ENCODE peak calls at places on chromosomes 5 and 9, in four cellular contexts. One of them, this sample, is unnamed.

GRCh38 chr5:28517691-28518090 is 1479.3 kb upstream of the CDH9 start:
- DNase-seq in GM10248: no peak
- DNase-seq in OCI-LY7: no peak
- DNase-seq in esophagus muscularis mucosa: no peak
- DNase-seq in this sample: no peak

GRCh38 chr5:56814963-56815656 is at the start of gene MAP3K1:
- DNase-seq in GM10248: peak
- DNase-seq in OCI-LY7: peak
- DNase-seq in esophagus muscularis mucosa: no peak
- DNase-seq in this sample: peak

GRCh38 chr9:34457266-34458012 is 931 bp downstream of the FAM219A start:
- DNase-seq in GM10248: no peak
- DNase-seq in OCI-LY7: peak
- DNase-seq in esophagus muscularis mucosa: no peak
- DNase-seq in this sample: peak

GRCh38 chr5:108521841-108522506 is 140.1 kb upstream of the FBXL17 start:
- DNase-seq in GM10248: peak
- DNase-seq in OCI-LY7: peak
- DNase-seq in esophagus muscularis mucosa: no peak
- DNase-seq in this sample: peak

GRCh38 chr9:71748280-71748743 is 20.0 kb downstream of the CEMIP2 start:
- DNase-seq in GM10248: no peak
- DNase-seq in OCI-LY7: no peak
- DNase-seq in esophagus muscularis mucosa: no peak
- DNase-seq in this sample: no peak

GRCh38 chr9:74147906-74148305 is 349.2 kb upstream of the RORB start:
- DNase-seq in GM10248: no peak
- DNase-seq in OCI-LY7: no peak
- DNase-seq in esophagus muscularis mucosa: no peak
- DNase-seq in this sample: no peak

GRCh38 chr5:179345429-179346321 is at the start of gene ADAMTS2:
- DNase-seq in GM10248: no peak
- DNase-seq in OCI-LY7: no peak
- DNase-seq in esophagus muscularis mucosa: no peak
- DNase-seq in this sample: peak

GRCh38 chr9:119365291-119366027 is 3.8 kb downstream of the BRINP1 start:
- DNase-seq in GM10248: no peak
- DNase-seq in OCI-LY7: peak
- DNase-seq in esophagus muscularis mucosa: no peak
- DNase-seq in this sample: peak

GRCh38 chr5:90882448-90882847 is 323.9 kb downstream of the ADGRV1 start:
- DNase-seq in GM10248: no peak
- DNase-seq in OCI-LY7: no peak
- DNase-seq in esophagus muscularis mucosa: no peak
- DNase-seq in this sample: no peak

GRCh38 chr9:128099932-128100491 is 27.5 kb downstream of the PTGES2 start:
- DNase-seq in GM10248: no peak
- DNase-seq in OCI-LY7: no peak
- DNase-seq in esophagus muscularis mucosa: no peak
- DNase-seq in this sample: no peak

GRCh38 chr5:15007549-15008142 is 136.1 kb upstream of the ANKH start:
- DNase-seq in GM10248: no peak
- DNase-seq in OCI-LY7: no peak
- DNase-seq in esophagus muscularis mucosa: no peak
- DNase-seq in this sample: no peak

GRCh38 chr5:142151436-142152382 is 43.1 kb downstream of the NDFIP1 start:
- DNase-seq in GM10248: peak
- DNase-seq in OCI-LY7: peak
- DNase-seq in esophagus muscularis mucosa: no peak
- DNase-seq in this sample: peak

GRCh38 chr9:21812945-21813568 is 10.6 kb downstream of the MTAP start:
- DNase-seq in GM10248: peak
- DNase-seq in OCI-LY7: peak
- DNase-seq in esophagus muscularis mucosa: no peak
- DNase-seq in this sample: peak

GRCh38 chr5:140672455-140673186 is 755 bp downstream of the DND1 start:
- DNase-seq in GM10248: no peak
- DNase-seq in OCI-LY7: no peak
- DNase-seq in esophagus muscularis mucosa: no peak
- DNase-seq in this sample: no peak

GRCh38 chr5:135220394-135221186 is 178.4 kb downstream of the MACROH2A1 start:
- DNase-seq in GM10248: no peak
- DNase-seq in OCI-LY7: no peak
- DNase-seq in esophagus muscularis mucosa: peak
- DNase-seq in this sample: no peak

GRCh38 chr5:84384604-84385575 is at the start of gene EDIL3:
- DNase-seq in GM10248: no peak
- DNase-seq in OCI-LY7: no peak
- DNase-seq in esophagus muscularis mucosa: no peak
- DNase-seq in this sample: peak

GRCh38 chr9:128919409-128919808 is 1.4 kb upstream of the PHYHD1 start:
- DNase-seq in GM10248: no peak
- DNase-seq in OCI-LY7: no peak
- DNase-seq in esophagus muscularis mucosa: no peak
- DNase-seq in this sample: no peak

GRCh38 chr5:176530406-176530982 is 6.7 kb downstream of the RNF44 start:
- DNase-seq in GM10248: no peak
- DNase-seq in OCI-LY7: peak
- DNase-seq in esophagus muscularis mucosa: no peak
- DNase-seq in this sample: no peak

GRCh38 chr9:7439355-7439978 is 360.1 kb downstream of the DMAC1 start:
- DNase-seq in GM10248: no peak
- DNase-seq in OCI-LY7: no peak
- DNase-seq in esophagus muscularis mucosa: no peak
- DNase-seq in this sample: no peak

GRCh38 chr9:136054146-136054545 is 40.9 kb downstream of the NACC2 start:
- DNase-seq in GM10248: no peak
- DNase-seq in OCI-LY7: no peak
- DNase-seq in esophagus muscularis mucosa: no peak
- DNase-seq in this sample: no peak

GRCh38 chr5:75021229-75021628 is 31.1 kb downstream of the GCNT4 start:
- DNase-seq in GM10248: no peak
- DNase-seq in OCI-LY7: no peak
- DNase-seq in esophagus muscularis mucosa: peak
- DNase-seq in this sample: no peak

GRCh38 chr5:127804886-127805426 is 101.8 kb downstream of the CCDC192 start:
- DNase-seq in GM10248: no peak
- DNase-seq in OCI-LY7: no peak
- DNase-seq in esophagus muscularis mucosa: no peak
- DNase-seq in this sample: no peak

GRCh38 chr5:95899040-95899439 is 62.6 kb downstream of the ELL2 start:
- DNase-seq in GM10248: no peak
- DNase-seq in OCI-LY7: no peak
- DNase-seq in esophagus muscularis mucosa: no peak
- DNase-seq in this sample: no peak

GRCh38 chr9:114552716-114553115 is 34.9 kb upstream of the ATP6V1G1 start:
- DNase-seq in GM10248: no peak
- DNase-seq in OCI-LY7: no peak
- DNase-seq in esophagus muscularis mucosa: no peak
- DNase-seq in this sample: no peak

GRCh38 chr9:33180526-33181184 is 13.5 kb upstream of the B4GALT1 start:
- DNase-seq in GM10248: no peak
- DNase-seq in OCI-LY7: no peak
- DNase-seq in esophagus muscularis mucosa: no peak
- DNase-seq in this sample: no peak

GRCh38 chr5:134526483-134527155 is 1.1 kb downstream of the JADE2 start:
- DNase-seq in GM10248: peak
- DNase-seq in OCI-LY7: peak
- DNase-seq in esophagus muscularis mucosa: peak
- DNase-seq in this sample: peak

GRCh38 chr9:106700676-106701075 is 162.3 kb upstream of the ZNF462 start:
- DNase-seq in GM10248: no peak
- DNase-seq in OCI-LY7: no peak
- DNase-seq in esophagus muscularis mucosa: no peak
- DNase-seq in this sample: no peak

GRCh38 chr9:106707722-106708121 is 155.2 kb upstream of the ZNF462 start:
- DNase-seq in GM10248: no peak
- DNase-seq in OCI-LY7: no peak
- DNase-seq in esophagus muscularis mucosa: no peak
- DNase-seq in this sample: no peak

GRCh38 chr9:106701611-106702010 is 161.4 kb upstream of the ZNF462 start:
- DNase-seq in GM10248: no peak
- DNase-seq in OCI-LY7: no peak
- DNase-seq in esophagus muscularis mucosa: no peak
- DNase-seq in this sample: no peak

GRCh38 chr9:106707291-106707690 is 155.7 kb upstream of the ZNF462 start:
- DNase-seq in GM10248: no peak
- DNase-seq in OCI-LY7: no peak
- DNase-seq in esophagus muscularis mucosa: no peak
- DNase-seq in this sample: no peak

GRCh38 chr9:106704056-106704625 is 158.8 kb upstream of the ZNF462 start:
- DNase-seq in GM10248: no peak
- DNase-seq in OCI-LY7: no peak
- DNase-seq in esophagus muscularis mucosa: no peak
- DNase-seq in this sample: no peak
- TF ChIP-seq CTCF in GM10248: no peak
- TF ChIP-seq CTCF in OCI-LY7: no peak
- TF ChIP-seq CTCF in esophagus muscularis mucosa: no peak
- TF ChIP-seq CTCF in this sample: no peak

DNA sequence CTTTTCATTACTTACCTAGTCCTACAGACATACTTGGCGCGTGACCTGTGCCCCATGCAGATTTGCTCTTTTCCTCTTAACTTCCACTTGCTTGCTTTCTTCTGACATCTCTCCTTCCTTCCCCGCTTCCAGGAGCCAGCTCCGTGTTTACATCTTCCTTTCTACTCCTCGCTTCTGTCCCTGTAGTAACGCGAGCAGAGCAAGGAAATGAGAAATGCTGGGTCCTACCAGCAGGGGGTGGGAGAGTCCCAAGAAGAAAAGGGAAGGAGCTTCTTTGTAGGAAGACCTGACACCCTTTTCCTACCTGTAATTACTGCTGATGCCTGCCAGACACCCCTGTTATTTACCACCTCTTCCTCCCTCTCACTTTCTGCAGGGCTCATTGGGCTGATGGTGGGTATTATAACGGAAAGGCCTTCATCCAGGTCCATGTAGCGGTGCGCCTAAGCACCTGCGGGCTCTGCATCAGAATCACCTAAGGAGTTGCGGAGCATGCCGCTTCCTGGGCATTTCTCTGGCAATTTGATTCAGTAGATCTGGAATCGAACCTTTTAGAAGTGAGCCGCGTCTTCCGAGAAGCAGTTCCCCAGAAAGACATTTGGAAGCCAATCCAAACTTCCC is 1260.8 kb upstream of the WWC1 start:
- DNase-seq in GM10248: peak
- DNase-seq in OCI-LY7: no peak
- DNase-seq in esophagus muscularis mucosa: no peak
- DNase-seq in this sample: peak
- TF ChIP-seq CTCF in GM10248: no peak
- TF ChIP-seq CTCF in OCI-LY7: peak
- TF ChIP-seq CTCF in esophagus muscularis mucosa: peak
- TF ChIP-seq CTCF in this sample: peak

GRCh38 chr9:4739587-4740372 is 1.2 kb downstream of the AK3 start:
- DNase-seq in GM10248: peak
- DNase-seq in OCI-LY7: peak
- DNase-seq in esophagus muscularis mucosa: no peak
- DNase-seq in this sample: peak

GRCh38 chr9:4741365-4742031 is 496 bp upstream of the AK3 start:
- DNase-seq in GM10248: peak
- DNase-seq in OCI-LY7: peak
- DNase-seq in esophagus muscularis mucosa: no peak
- DNase-seq in this sample: peak

GRCh38 chr9:4740373-4740622 is 704 bp downstream of the AK3 start:
- DNase-seq in GM10248: no peak
- DNase-seq in OCI-LY7: no peak
- DNase-seq in esophagus muscularis mucosa: no peak
- DNase-seq in this sample: no peak

GRCh38 chr9:4742246-4742645 is 1.2 kb upstream of the AK3 start:
- DNase-seq in GM10248: no peak
- DNase-seq in OCI-LY7: no peak
- DNase-seq in esophagus muscularis mucosa: no peak
- DNase-seq in this sample: no peak

DNA sequence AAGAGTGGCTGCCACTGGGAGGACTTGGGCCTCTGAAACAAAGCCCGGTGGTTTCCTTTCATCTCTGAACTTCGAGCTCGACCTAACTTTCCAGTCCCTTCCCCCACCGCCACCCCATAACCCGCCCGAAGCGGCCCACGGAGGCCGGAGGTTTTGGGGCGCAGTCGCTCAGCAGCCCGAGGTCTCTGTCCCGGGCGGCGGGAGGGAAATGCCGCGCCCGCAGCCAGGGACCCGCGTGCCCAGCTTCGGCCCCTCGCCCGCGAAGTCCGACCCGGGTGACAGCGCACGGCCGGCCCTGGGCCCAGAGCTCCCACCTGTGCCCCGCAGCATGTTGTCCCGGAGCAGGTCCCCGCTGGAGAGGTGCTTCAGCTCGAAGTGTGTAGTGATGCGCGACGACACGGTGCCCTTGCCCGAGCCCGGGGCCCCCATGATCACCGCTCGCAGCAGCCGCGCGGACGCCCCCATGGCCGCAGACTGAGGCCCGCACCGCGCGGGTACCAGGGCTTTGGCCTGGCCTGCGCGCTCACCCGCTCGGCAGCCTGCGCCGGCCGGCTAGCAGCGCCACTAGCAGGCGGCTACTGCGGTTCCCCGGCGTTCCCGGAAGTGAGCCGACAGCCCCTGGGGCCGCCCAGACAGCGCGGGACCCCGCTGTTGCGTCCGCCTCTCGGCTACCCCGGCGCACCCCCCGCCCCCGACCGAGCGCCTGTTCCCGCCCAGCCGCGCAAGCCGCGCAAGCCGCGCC is at the start of gene AK3:
- DNase-seq in GM10248: peak
- DNase-seq in OCI-LY7: peak
- DNase-seq in esophagus muscularis mucosa: peak
- DNase-seq in this sample: peak
- TF ChIP-seq CTCF in GM10248: peak
- TF ChIP-seq CTCF in OCI-LY7: peak
- TF ChIP-seq CTCF in esophagus muscularis mucosa: peak
- TF ChIP-seq CTCF in this sample: no peak

GRCh38 chr5:147398860-147399259 is 111.0 kb downstream of the DPYSL3 start:
- DNase-seq in GM10248: no peak
- DNase-seq in OCI-LY7: no peak
- DNase-seq in esophagus muscularis mucosa: no peak
- DNase-seq in this sample: no peak

GRCh38 chr5:147396070-147396469 is 113.8 kb downstream of the DPYSL3 start:
- DNase-seq in GM10248: no peak
- DNase-seq in OCI-LY7: no peak
- DNase-seq in esophagus muscularis mucosa: no peak
- DNase-seq in this sample: no peak

GRCh38 chr5:147400076-147400809 is 109.6 kb downstream of the DPYSL3 start:
- DNase-seq in GM10248: no peak
- DNase-seq in OCI-LY7: no peak
- DNase-seq in esophagus muscularis mucosa: peak
- DNase-seq in this sample: no peak

GRCh38 chr5:147400836-147401235 is 109.0 kb downstream of the DPYSL3 start:
- DNase-seq in GM10248: no peak
- DNase-seq in OCI-LY7: no peak
- DNase-seq in esophagus muscularis mucosa: no peak
- DNase-seq in this sample: no peak

DNA sequence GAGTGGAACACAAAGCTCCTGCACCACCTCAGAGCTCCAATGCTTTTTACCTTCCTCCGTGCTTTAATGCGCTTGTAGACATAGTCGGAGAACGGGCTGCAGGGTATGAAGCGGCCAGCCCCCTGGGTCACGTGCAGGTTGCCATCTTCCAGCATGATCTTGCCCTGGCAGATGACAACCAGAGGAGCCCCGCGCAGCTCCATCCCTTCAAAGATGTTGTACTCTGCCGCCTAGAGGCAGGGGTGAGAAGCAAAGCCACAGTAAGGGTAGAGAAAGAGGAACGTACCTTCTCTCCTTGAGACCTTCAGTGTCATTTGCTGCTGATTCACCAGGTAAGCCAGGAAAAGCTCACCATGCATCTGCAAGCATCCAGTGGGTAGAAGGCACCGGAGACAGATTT is 112.3 kb downstream of the DPYSL3 start:
- DNase-seq in GM10248: no peak
- DNase-seq in OCI-LY7: no peak
- DNase-seq in esophagus muscularis mucosa: peak
- DNase-seq in this sample: no peak
- TF ChIP-seq CTCF in GM10248: no peak
- TF ChIP-seq CTCF in OCI-LY7: peak
- TF ChIP-seq CTCF in esophagus muscularis mucosa: no peak
- TF ChIP-seq CTCF in this sample: no peak

This sample was measured in neural crest cell.